ENCODE peak calls at places on chromosomes 5 and 9, in ten cellular contexts. E, J, H, U, N, V, I, O, Q and W are unnamed samples.

GRCh38 chr5:76270214-76270613 is 132.9 kb upstream of the IQGAP2 start:
- DNase-seq in E (no peak), J (no peak), H (no peak), U (peak; percentile 13), N (no peak), V (no peak), I (no peak), O (no peak), Q (no peak), W (no peak)

GRCh38 chr5:116872986-116873385 is 298.4 kb upstream of the SEMA6A start:
- DNase-seq in E (no peak), J (no peak), H (no peak), U (no peak), N (no peak), V (no peak), I (no peak), O (no peak), Q (no peak), W (no peak)

GRCh38 chr5:33662721-33663435 is 222.1 kb downstream of the TARS1 start:
- DNase-seq in E (no peak), J (no peak), H (no peak), U (peak; percentile 65), N (no peak), V (no peak), I (no peak), O (no peak), Q (no peak), W (no peak)

GRCh38 chr9:89398651-89399050 is 80.4 kb downstream of the SECISBP2 start:
- DNase-seq in E (peak; percentile 9), J (no peak), H (no peak), U (no peak), N (no peak), V (no peak), I (no peak), O (no peak), Q (no peak), W (no peak)

GRCh38 chr5:1503301-1504243 is 20.2 kb downstream of the LPCAT1 start:
- DNase-seq in E (no peak), J (no peak), H (peak; percentile 49), U (no peak), N (no peak), V (peak; percentile 83), I (peak; percentile 82), O (peak; percentile 87), Q (peak; percentile 24), W (peak; percentile 84)

GRCh38 chr5:68368280-68368679 is 152.7 kb downstream of the PIK3R1 start:
- DNase-seq in E (no peak), J (no peak), H (no peak), U (no peak), N (no peak), V (no peak), I (no peak), O (no peak), Q (no peak), W (no peak)

GRCh38 chr5:9869616-9870288 is 239.6 kb upstream of the TAS2R1 start:
- DNase-seq in E (no peak), J (no peak), H (no peak), U (peak; percentile 51), N (no peak), V (no peak), I (no peak), O (no peak), Q (no peak), W (no peak)

GRCh38 chr5:177434437-177434836 is 8.0 kb downstream of the GRK6 start:
- DNase-seq in E (no peak), J (no peak), H (no peak), U (no peak), N (peak; percentile 24), V (no peak), I (no peak), O (no peak), Q (no peak), W (no peak)

GRCh38 chr5:82165740-82166530 is 112.2 kb downstream of the RPS23 start:
- DNase-seq in E (peak; percentile 83), J (peak; percentile 79), H (peak; percentile 61), U (peak; percentile 85), N (no peak), V (no peak), I (peak; percentile 84), O (peak; percentile 61), Q (peak; percentile 86), W (peak; percentile 85)

GRCh38 chr9:125233678-125234077 is 7.5 kb downstream of the HSPA5 start:
- DNase-seq in E (no peak), J (no peak), H (no peak), U (peak; percentile 97), N (no peak), V (no peak), I (no peak), O (no peak), Q (peak; percentile 77), W (no peak)

GRCh38 chr5:43041669-43042175 is 1.6 kb upstream of the ANXA2R start:
- DNase-seq in E (no peak), J (no peak), H (peak; percentile 63), U (peak; percentile 89), N (no peak), V (no peak), I (peak; percentile 81), O (peak; percentile 79), Q (peak; percentile 89), W (peak; percentile 62)

GRCh38 chr5:10552183-10553143 is 11.4 kb upstream of the ANKRD33B start:
- DNase-seq in E (no peak), J (no peak), H (no peak), U (peak; percentile 41), N (no peak), V (no peak), I (no peak), O (no peak), Q (peak; percentile 44), W (no peak)

GRCh38 chr5:68593211-68593701 is 377.7 kb downstream of the PIK3R1 start:
- DNase-seq in E (no peak), J (no peak), H (no peak), U (no peak), N (no peak), V (no peak), I (no peak), O (no peak), Q (no peak), W (no peak)

GRCh38 chr5:173829826-173830225 is 58.3 kb upstream of the CPEB4 start:
- DNase-seq in E (no peak), J (no peak), H (no peak), U (peak; percentile 4), N (no peak), V (no peak), I (no peak), O (no peak), Q (no peak), W (no peak)

DNA sequence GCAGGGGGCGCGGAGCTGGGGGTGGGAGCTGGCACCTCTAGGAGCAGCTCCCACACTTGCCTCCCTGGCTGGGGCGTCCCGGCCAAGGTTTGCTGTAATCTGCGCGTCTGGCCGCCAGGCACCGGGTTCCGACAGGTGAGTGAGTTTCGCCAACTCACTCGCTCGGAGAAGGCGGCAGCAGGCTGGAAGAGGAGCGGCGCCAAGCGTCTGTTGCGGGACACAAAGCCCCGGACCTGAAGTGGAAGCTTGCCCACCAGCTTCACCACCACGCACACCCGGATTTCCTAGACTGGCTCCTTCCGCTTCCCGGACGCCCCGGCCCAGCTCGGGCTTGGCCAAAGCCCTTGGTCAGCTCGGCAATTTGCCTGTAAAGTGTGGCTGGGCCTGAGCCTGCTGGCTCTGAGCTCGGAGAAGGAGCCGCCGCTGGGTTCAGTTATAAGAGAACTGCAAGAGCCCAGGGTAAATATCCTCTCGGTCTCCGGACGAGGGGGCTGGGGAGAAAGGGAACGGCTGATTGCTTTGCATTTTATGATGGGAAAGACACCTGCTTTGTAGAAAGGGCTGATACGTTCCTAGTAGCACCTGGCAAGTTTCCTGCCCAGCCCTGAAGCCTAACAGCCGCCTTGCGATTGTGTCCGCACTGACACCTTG is 461 bp upstream of the GNA14 start:
- DNase-seq in E (peak; percentile 75), J (peak; percentile 23), H (peak; percentile 71), U (no peak), N (no peak), V (peak; percentile 82), I (peak; percentile 70), O (peak; percentile 73), Q (peak; percentile 51), W (peak; percentile 56)
- TF ChIP-seq CTCF in E (no peak), J (no peak), H (no peak), U (peak; percentile 21), N (no peak), V (no peak), I (no peak), O (no peak), Q (no peak), W (peak; percentile 24)

GRCh38 chr9:130237763-130238524 is 27.6 kb upstream of the HMCN2 start:
- DNase-seq in E (no peak), J (no peak), H (no peak), U (no peak), N (no peak), V (peak; percentile 84), I (no peak), O (peak; percentile 81), Q (no peak), W (peak; percentile 85)
- H3K27ac ChIP-seq in E (no peak overlapping the region), J (no peak overlapping the region), H (peak overlapping the region; percentile 69), U (no peak overlapping the region), N (no peak overlapping the region), V (peak overlapping the region; percentile 30), I (no peak overlapping the region), O (peak overlapping the region; percentile 36), Q (no peak overlapping the region), W (no peak overlapping the region)

GRCh38 chr9:21653091-21653490 is 149.3 kb upstream of the MTAP start:
- DNase-seq in E (no peak), J (no peak), H (no peak), U (no peak), N (no peak), V (no peak), I (no peak), O (no peak), Q (no peak), W (no peak)
- H3K4me3 ChIP-seq in E (no peak overlapping the region), J (no peak overlapping the region), H (no peak overlapping the region), U (no peak overlapping the region), N (no peak overlapping the region), V (no peak overlapping the region), I (no peak overlapping the region), O (no peak overlapping the region), Q (no peak overlapping the region), W (no peak overlapping the region)

GRCh38 chr9:136304456-136304855 is 562 bp upstream of the CCDC187 start:
- DNase-seq in E (no peak), J (no peak), H (no peak), U (no peak), N (no peak), V (no peak), I (no peak), O (no peak), Q (no peak), W (peak; percentile 70)

GRCh38 chr9:136303825-136304416 is at the start of gene CCDC187:
- DNase-seq in E (no peak), J (no peak), H (no peak), U (no peak), N (no peak), V (no peak), I (no peak), O (no peak), Q (no peak), W (peak; percentile 79)

GRCh38 chr9:136304981-136305380 is 1.1 kb upstream of the CCDC187 start:
- DNase-seq in E (no peak), J (no peak), H (no peak), U (no peak), N (no peak), V (no peak), I (no peak), O (no peak), Q (no peak), W (peak; percentile 62)

GRCh38 chr9:136302527-136302926 is 1.4 kb downstream of the CCDC187 start:
- DNase-seq in E (no peak), J (no peak), H (no peak), U (no peak), N (no peak), V (no peak), I (no peak), O (no peak), Q (no peak), W (no peak)

GRCh38 chr9:136303066-136303824 is 649 bp downstream of the CCDC187 start:
- DNase-seq in E (no peak), J (no peak), H (no peak), U (no peak), N (no peak), V (no peak), I (no peak), O (no peak), Q (no peak), W (no peak)
- TF ChIP-seq CTCF in E (no peak), J (no peak), H (no peak), U (no peak), N (no peak), V (no peak), I (no peak), O (no peak), Q (no peak), W (no peak)